ENCODE peak calls at places on chromosomes 16 and 17, in nine cellular contexts. One of them, this sample, is unnamed.

GRCh38 chr17:72244494-72244893 is 123.7 kb downstream of the SOX9 start:
- DNase-seq in small intestine: no peak
- DNase-seq in breast epithelium: no peak
- DNase-seq in neuronal stem cell: no peak
- DNase-seq in thoracic aorta: no peak
- DNase-seq in uterus: no peak
- DNase-seq in sigmoid colon: no peak
- DNase-seq in hepatocyte: no peak
- DNase-seq in ascending aorta: no peak
- DNase-seq in this sample: no peak

GRCh38 chr17:10875411-10875810 is 37.5 kb upstream of the PIRT start:
- DNase-seq in small intestine: no peak
- DNase-seq in breast epithelium: no peak
- DNase-seq in neuronal stem cell: peak; percentile 48
- DNase-seq in thoracic aorta: no peak
- DNase-seq in uterus: no peak
- DNase-seq in sigmoid colon: no peak
- DNase-seq in hepatocyte: peak; percentile 62
- DNase-seq in ascending aorta: no peak
- DNase-seq in this sample: no peak

GRCh38 chr17:49197346-49197998 is 12.9 kb downstream of the GNGT2 start:
- DNase-seq in small intestine: no peak
- DNase-seq in breast epithelium: no peak
- DNase-seq in neuronal stem cell: no peak
- DNase-seq in thoracic aorta: no peak
- DNase-seq in uterus: no peak
- DNase-seq in sigmoid colon: no peak
- DNase-seq in hepatocyte: no peak
- DNase-seq in ascending aorta: no peak
- DNase-seq in this sample: no peak

GRCh38 chr16:7547736-7548135 is 215.1 kb downstream of the RBFOX1 start:
- DNase-seq in small intestine: no peak
- DNase-seq in breast epithelium: no peak
- DNase-seq in neuronal stem cell: no peak
- DNase-seq in thoracic aorta: no peak
- DNase-seq in uterus: no peak
- DNase-seq in sigmoid colon: no peak
- DNase-seq in hepatocyte: no peak
- DNase-seq in ascending aorta: no peak
- DNase-seq in this sample: no peak

GRCh38 chr16:57029161-57030160 is 40.1 kb downstream of the NLRC5 start:
- DNase-seq in small intestine: no peak
- DNase-seq in breast epithelium: no peak
- DNase-seq in neuronal stem cell: no peak
- DNase-seq in thoracic aorta: no peak
- DNase-seq in uterus: no peak
- DNase-seq in sigmoid colon: no peak
- DNase-seq in hepatocyte: no peak
- DNase-seq in ascending aorta: no peak
- DNase-seq in this sample: no peak

GRCh38 chr17:72590882-72591499 is 470.2 kb downstream of the SOX9 start:
- DNase-seq in small intestine: peak; percentile 20
- DNase-seq in breast epithelium: no peak
- DNase-seq in neuronal stem cell: no peak
- DNase-seq in thoracic aorta: no peak
- DNase-seq in uterus: no peak
- DNase-seq in sigmoid colon: no peak
- DNase-seq in hepatocyte: no peak
- DNase-seq in ascending aorta: no peak
- DNase-seq in this sample: no peak

GRCh38 chr17:48631693-48632578 is 5.8 kb upstream of the HOXB9 start:
- DNase-seq in small intestine: no peak
- DNase-seq in breast epithelium: no peak
- DNase-seq in neuronal stem cell: no peak
- DNase-seq in thoracic aorta: no peak
- DNase-seq in uterus: no peak
- DNase-seq in sigmoid colon: peak; percentile 12
- DNase-seq in hepatocyte: no peak
- DNase-seq in ascending aorta: no peak
- DNase-seq in this sample: no peak

GRCh38 chr17:27376637-27377547 is 79.4 kb upstream of the KSR1 start:
- DNase-seq in small intestine: no peak
- DNase-seq in breast epithelium: no peak
- DNase-seq in neuronal stem cell: no peak
- DNase-seq in thoracic aorta: no peak
- DNase-seq in uterus: peak; percentile 52
- DNase-seq in sigmoid colon: peak; percentile 17
- DNase-seq in hepatocyte: no peak
- DNase-seq in ascending aorta: no peak
- DNase-seq in this sample: no peak

GRCh38 chr17:56594528-56595418 is 1.3 kb downstream of the NOG start:
- DNase-seq in small intestine: peak; percentile 15
- DNase-seq in breast epithelium: no peak
- DNase-seq in neuronal stem cell: peak; percentile 48
- DNase-seq in thoracic aorta: no peak
- DNase-seq in uterus: no peak
- DNase-seq in sigmoid colon: no peak
- DNase-seq in hepatocyte: peak; percentile 36
- DNase-seq in ascending aorta: no peak
- DNase-seq in this sample: peak; percentile 65

GRCh38 chr17:56593741-56594527 is 435 bp downstream of the NOG start:
- DNase-seq in small intestine: peak; percentile 43
- DNase-seq in breast epithelium: peak; percentile 62
- DNase-seq in neuronal stem cell: no peak
- DNase-seq in thoracic aorta: no peak
- DNase-seq in uterus: no peak
- DNase-seq in sigmoid colon: peak; percentile 72
- DNase-seq in hepatocyte: peak; percentile 64
- DNase-seq in ascending aorta: peak; percentile 65
- DNase-seq in this sample: peak; percentile 85

GRCh38 chr17:56592487-56593072 is 919 bp upstream of the NOG start:
- DNase-seq in small intestine: peak; percentile 20
- DNase-seq in breast epithelium: no peak
- DNase-seq in neuronal stem cell: peak; percentile 87
- DNase-seq in thoracic aorta: no peak
- DNase-seq in uterus: peak; percentile 18
- DNase-seq in sigmoid colon: no peak
- DNase-seq in hepatocyte: peak; percentile 82
- DNase-seq in ascending aorta: peak; percentile 71
- DNase-seq in this sample: peak; percentile 83

GRCh38 chr17:56595831-56596740 is 2.6 kb downstream of the NOG start:
- DNase-seq in small intestine: peak; percentile 12
- DNase-seq in breast epithelium: no peak
- DNase-seq in neuronal stem cell: peak; percentile 77
- DNase-seq in thoracic aorta: no peak
- DNase-seq in uterus: no peak
- DNase-seq in sigmoid colon: no peak
- DNase-seq in hepatocyte: peak; percentile 43
- DNase-seq in ascending aorta: no peak
- DNase-seq in this sample: no peak

DNA sequence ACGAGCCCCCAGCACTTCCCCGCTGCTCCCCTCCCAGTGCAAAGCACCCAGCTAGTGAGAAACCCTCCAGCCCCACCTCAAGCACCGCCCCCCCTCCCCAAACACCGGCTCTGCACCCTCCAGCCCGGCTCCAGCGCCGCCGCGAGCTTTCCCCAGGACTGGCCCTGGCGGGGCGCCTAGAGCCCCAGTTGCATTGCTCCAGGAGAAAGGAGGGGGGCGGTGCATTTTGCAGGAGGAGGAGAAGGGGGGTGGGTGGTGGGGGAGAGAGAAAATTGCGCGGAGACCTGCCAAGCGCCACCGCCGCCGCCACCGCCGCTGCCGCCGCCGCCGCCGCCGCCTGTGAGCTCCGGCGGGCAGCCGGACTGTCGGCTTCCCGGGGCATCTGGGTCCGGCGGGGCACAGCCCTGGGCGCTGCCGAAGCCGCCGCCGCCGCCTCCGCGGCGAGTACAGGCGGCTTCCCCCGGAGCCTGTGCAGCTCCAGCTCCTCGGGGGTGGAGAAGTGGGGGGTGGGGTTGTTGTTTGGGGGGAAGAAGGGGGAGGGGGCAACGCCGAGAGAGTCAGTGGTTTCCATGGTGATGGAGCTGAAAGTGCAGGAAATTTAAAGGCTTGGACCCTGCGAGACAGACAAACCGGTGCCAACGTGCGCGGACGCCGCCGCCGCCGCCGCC is at the start of gene NOG:
- DNase-seq in small intestine: no peak
- DNase-seq in breast epithelium: no peak
- DNase-seq in neuronal stem cell: peak; percentile 77
- DNase-seq in thoracic aorta: no peak
- DNase-seq in uterus: no peak
- DNase-seq in sigmoid colon: no peak
- DNase-seq in hepatocyte: peak; percentile 82
- DNase-seq in ascending aorta: no peak
- DNase-seq in this sample: peak; percentile 79
- H3K27ac ChIP-seq in small intestine: no peak within 1 kb of the TSS
- H3K27ac ChIP-seq in breast epithelium: peak within 1 kb of the TSS; percentile 67
- H3K27ac ChIP-seq in neuronal stem cell: peak within 1 kb of the TSS; percentile 87
- H3K27ac ChIP-seq in thoracic aorta: peak within 1 kb of the TSS; percentile 42
- H3K27ac ChIP-seq in uterus: no peak within 1 kb of the TSS
- H3K27ac ChIP-seq in sigmoid colon: peak within 1 kb of the TSS; percentile 73
- H3K27ac ChIP-seq in hepatocyte: peak within 1 kb of the TSS; percentile 85
- H3K27ac ChIP-seq in ascending aorta: peak within 1 kb of the TSS; percentile 53
- H3K27ac ChIP-seq in this sample: peak within 1 kb of the TSS; percentile 47

DNA sequence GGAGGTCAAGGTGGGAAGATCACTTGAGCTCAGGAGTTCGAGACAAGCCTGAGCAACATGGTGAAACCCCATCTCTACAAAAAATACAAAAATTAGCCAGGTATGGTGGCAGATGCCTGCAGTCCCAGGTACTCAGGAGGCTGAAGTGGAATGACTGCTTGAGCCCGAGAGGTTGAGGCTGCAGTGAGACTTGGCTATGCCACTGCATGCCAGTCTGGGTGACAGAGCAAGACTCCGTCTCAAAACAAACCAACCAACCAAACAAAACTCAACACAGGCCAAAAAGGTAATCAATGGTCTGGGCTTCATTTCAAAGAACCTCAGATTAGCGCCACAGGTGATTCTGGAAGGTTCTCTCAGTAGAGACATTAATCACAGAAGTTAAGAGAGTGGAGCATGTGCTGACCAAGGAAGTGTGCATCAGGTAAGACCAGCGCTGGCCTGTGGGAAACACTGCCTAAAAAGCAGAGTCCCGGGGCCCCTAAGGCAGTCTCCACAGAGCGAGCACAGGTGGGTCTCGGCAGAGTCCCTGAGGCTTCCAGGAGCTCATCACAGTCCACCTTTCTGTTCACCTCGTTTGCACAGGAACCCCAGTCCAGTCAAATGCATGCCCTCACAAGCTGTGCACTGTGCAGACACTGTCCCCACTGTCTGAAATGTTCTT is 71.5 kb upstream of the TRAP1 start:
- DNase-seq in small intestine: no peak
- DNase-seq in breast epithelium: no peak
- DNase-seq in neuronal stem cell: no peak
- DNase-seq in thoracic aorta: no peak
- DNase-seq in uterus: no peak
- DNase-seq in sigmoid colon: no peak
- DNase-seq in hepatocyte: no peak
- DNase-seq in ascending aorta: no peak
- DNase-seq in this sample: no peak
- H3K36me3 ChIP-seq in small intestine: peaks cover 15% of the 10 kb centered on the region
- H3K36me3 ChIP-seq in breast epithelium: peaks cover 9% of the 10 kb centered on the region
- H3K36me3 ChIP-seq in neuronal stem cell: peaks cover 96% of the 10 kb centered on the region
- H3K36me3 ChIP-seq in thoracic aorta: peaks cover 15% of the 10 kb centered on the region
- H3K36me3 ChIP-seq in uterus: no peaks in the 10 kb centered on the region
- H3K36me3 ChIP-seq in sigmoid colon: peaks cover 29% of the 10 kb centered on the region
- H3K36me3 ChIP-seq in hepatocyte: no peaks in the 10 kb centered on the region
- H3K36me3 ChIP-seq in ascending aorta: peaks cover 22% of the 10 kb centered on the region
- H3K36me3 ChIP-seq in this sample: peaks cover 70% of the 10 kb centered on the region

GRCh38 chr16:79150128-79150527 is 450.4 kb downstream of the MAF start:
- DNase-seq in small intestine: peak; percentile 85
- DNase-seq in breast epithelium: no peak
- DNase-seq in neuronal stem cell: no peak
- DNase-seq in thoracic aorta: no peak
- DNase-seq in uterus: no peak
- DNase-seq in sigmoid colon: no peak
- DNase-seq in hepatocyte: peak; percentile 37
- DNase-seq in ascending aorta: no peak
- DNase-seq in this sample: no peak
- H3K4me3 ChIP-seq in small intestine: no peak overlapping the region
- H3K4me3 ChIP-seq in breast epithelium: no peak overlapping the region
- H3K4me3 ChIP-seq in neuronal stem cell: no peak overlapping the region
- H3K4me3 ChIP-seq in thoracic aorta: no peak overlapping the region
- H3K4me3 ChIP-seq in uterus: no peak overlapping the region
- H3K4me3 ChIP-seq in sigmoid colon: no peak overlapping the region
- H3K4me3 ChIP-seq in hepatocyte: no peak overlapping the region
- H3K4me3 ChIP-seq in ascending aorta: no peak overlapping the region
- H3K4me3 ChIP-seq in this sample: no peak overlapping the region

GRCh38 chr16:77677129-77677528 is 45.2 kb upstream of the NUDT7 start:
- DNase-seq in small intestine: no peak
- DNase-seq in breast epithelium: no peak
- DNase-seq in neuronal stem cell: no peak
- DNase-seq in thoracic aorta: no peak
- DNase-seq in uterus: no peak
- DNase-seq in sigmoid colon: no peak
- DNase-seq in hepatocyte: no peak
- DNase-seq in ascending aorta: no peak
- DNase-seq in this sample: no peak

GRCh38 chr16:77679901-77680300 is 42.4 kb upstream of the NUDT7 start:
- DNase-seq in small intestine: no peak
- DNase-seq in breast epithelium: no peak
- DNase-seq in neuronal stem cell: no peak
- DNase-seq in thoracic aorta: no peak
- DNase-seq in uterus: no peak
- DNase-seq in sigmoid colon: no peak
- DNase-seq in hepatocyte: no peak
- DNase-seq in ascending aorta: no peak
- DNase-seq in this sample: no peak

GRCh38 chr16:77679336-77679735 is 43.0 kb upstream of the NUDT7 start:
- DNase-seq in small intestine: no peak
- DNase-seq in breast epithelium: no peak
- DNase-seq in neuronal stem cell: no peak
- DNase-seq in thoracic aorta: no peak
- DNase-seq in uterus: no peak
- DNase-seq in sigmoid colon: no peak
- DNase-seq in hepatocyte: no peak
- DNase-seq in ascending aorta: no peak
- DNase-seq in this sample: no peak

GRCh38 chr16:77675464-77676324 is 46.6 kb upstream of the NUDT7 start:
- DNase-seq in small intestine: peak; percentile 66
- DNase-seq in breast epithelium: no peak
- DNase-seq in neuronal stem cell: peak; percentile 87
- DNase-seq in thoracic aorta: peak; percentile 47
- DNase-seq in uterus: peak; percentile 67
- DNase-seq in sigmoid colon: peak; percentile 78
- DNase-seq in hepatocyte: peak; percentile 84
- DNase-seq in ascending aorta: peak; percentile 88
- DNase-seq in this sample: no peak

DNA sequence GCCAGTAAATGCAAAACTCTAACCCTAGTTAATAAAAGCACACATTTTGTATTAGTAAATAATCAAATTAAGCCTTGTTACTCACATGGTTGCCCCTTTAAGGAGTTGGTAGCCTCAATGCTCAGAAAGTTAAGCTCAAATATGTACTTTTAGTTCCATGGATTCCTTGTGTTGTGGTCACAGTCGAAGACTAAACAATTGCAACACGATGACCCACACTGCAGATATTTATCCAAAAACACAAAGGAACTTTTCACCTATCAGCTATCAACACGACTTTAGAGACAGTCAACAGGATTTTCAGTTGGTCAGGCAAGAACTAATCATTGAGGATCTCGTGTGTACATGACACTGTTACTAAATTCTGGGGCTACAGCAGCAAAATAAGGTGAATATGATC is 47.4 kb upstream of the NUDT7 start:
- DNase-seq in small intestine: no peak
- DNase-seq in breast epithelium: no peak
- DNase-seq in neuronal stem cell: no peak
- DNase-seq in thoracic aorta: no peak
- DNase-seq in uterus: no peak
- DNase-seq in sigmoid colon: no peak
- DNase-seq in hepatocyte: no peak
- DNase-seq in ascending aorta: no peak
- DNase-seq in this sample: no peak
- H3K27ac ChIP-seq in small intestine: no peak overlapping the region
- H3K27ac ChIP-seq in breast epithelium: no peak overlapping the region
- H3K27ac ChIP-seq in neuronal stem cell: no peak overlapping the region
- H3K27ac ChIP-seq in thoracic aorta: no peak overlapping the region
- H3K27ac ChIP-seq in uterus: no peak overlapping the region
- H3K27ac ChIP-seq in sigmoid colon: no peak overlapping the region
- H3K27ac ChIP-seq in hepatocyte: no peak overlapping the region
- H3K27ac ChIP-seq in ascending aorta: no peak overlapping the region
- H3K27ac ChIP-seq in this sample: no peak overlapping the region

This sample was measured in upper lobe of right lung.